ENCODE peak calls at places on chromosomes 16 and 17, in six cellular contexts. One of them, this sample, is unnamed.

GRCh38 chr16:50862818-50863672 is 121.2 kb downstream of the CYLD start:
- DNase-seq in stimulated activated CD8-positive, alpha-beta memory T cell treated with anti-CD3 and anti-CD28 coated beads, Interleukin-4, amount 100 ng/mL, for 1 hour: no peak
- DNase-seq in cardiac fibroblast: no peak
- DNase-seq in mesendoderm: no peak
- DNase-seq in ascending aorta: peak; percentile 34
- DNase-seq in epithelial cell of esophagus: no peak
- DNase-seq in this sample: peak; percentile 47

GRCh38 chr16:2090819-2091721 is 43.3 kb downstream of the TSC2 start:
- DNase-seq in stimulated activated CD8-positive, alpha-beta memory T cell treated with anti-CD3 and anti-CD28 coated beads, Interleukin-4, amount 100 ng/mL, for 1 hour: no peak
- DNase-seq in cardiac fibroblast: peak; percentile 25
- DNase-seq in mesendoderm: peak; percentile 88
- DNase-seq in ascending aorta: no peak
- DNase-seq in epithelial cell of esophagus: peak; percentile 88
- DNase-seq in this sample: no peak

GRCh38 chr16:85152414-85153030 is 40.2 kb upstream of the CIBAR2 start:
- DNase-seq in stimulated activated CD8-positive, alpha-beta memory T cell treated with anti-CD3 and anti-CD28 coated beads, Interleukin-4, amount 100 ng/mL, for 1 hour: no peak
- DNase-seq in cardiac fibroblast: no peak
- DNase-seq in mesendoderm: no peak
- DNase-seq in ascending aorta: no peak
- DNase-seq in epithelial cell of esophagus: peak; percentile 70
- DNase-seq in this sample: no peak

GRCh38 chr17:7248811-7249210 is 2.7 kb downstream of the CTDNEP1 start:
- DNase-seq in stimulated activated CD8-positive, alpha-beta memory T cell treated with anti-CD3 and anti-CD28 coated beads, Interleukin-4, amount 100 ng/mL, for 1 hour: no peak
- DNase-seq in cardiac fibroblast: no peak
- DNase-seq in mesendoderm: no peak
- DNase-seq in ascending aorta: no peak
- DNase-seq in epithelial cell of esophagus: no peak
- DNase-seq in this sample: no peak

GRCh38 chr16:84925773-84926372 is 85.5 kb downstream of the ZDHHC7 start:
- DNase-seq in stimulated activated CD8-positive, alpha-beta memory T cell treated with anti-CD3 and anti-CD28 coated beads, Interleukin-4, amount 100 ng/mL, for 1 hour: no peak
- DNase-seq in cardiac fibroblast: no peak
- DNase-seq in mesendoderm: no peak
- DNase-seq in ascending aorta: no peak
- DNase-seq in epithelial cell of esophagus: no peak
- DNase-seq in this sample: no peak

GRCh38 chr17:36934759-36935630 is 2.3 kb upstream of the LHX1 start:
- DNase-seq in stimulated activated CD8-positive, alpha-beta memory T cell treated with anti-CD3 and anti-CD28 coated beads, Interleukin-4, amount 100 ng/mL, for 1 hour: no peak
- DNase-seq in cardiac fibroblast: no peak
- DNase-seq in mesendoderm: peak; percentile 79
- DNase-seq in ascending aorta: no peak
- DNase-seq in epithelial cell of esophagus: no peak
- DNase-seq in this sample: no peak

GRCh38 chr16:11409398-11409797 is 64.1 kb downstream of the RMI2 start:
- DNase-seq in stimulated activated CD8-positive, alpha-beta memory T cell treated with anti-CD3 and anti-CD28 coated beads, Interleukin-4, amount 100 ng/mL, for 1 hour: no peak
- DNase-seq in cardiac fibroblast: no peak
- DNase-seq in mesendoderm: no peak
- DNase-seq in ascending aorta: no peak
- DNase-seq in epithelial cell of esophagus: no peak
- DNase-seq in this sample: no peak

GRCh38 chr16:80197790-80198201 is 343.0 kb upstream of the DYNLRB2 start:
- DNase-seq in stimulated activated CD8-positive, alpha-beta memory T cell treated with anti-CD3 and anti-CD28 coated beads, Interleukin-4, amount 100 ng/mL, for 1 hour: no peak
- DNase-seq in cardiac fibroblast: peak; percentile 95
- DNase-seq in mesendoderm: no peak
- DNase-seq in ascending aorta: no peak
- DNase-seq in epithelial cell of esophagus: peak; percentile 95
- DNase-seq in this sample: no peak

GRCh38 chr17:21419299-21420239 is 43.4 kb downstream of the KCNJ12 start:
- DNase-seq in stimulated activated CD8-positive, alpha-beta memory T cell treated with anti-CD3 and anti-CD28 coated beads, Interleukin-4, amount 100 ng/mL, for 1 hour: no peak
- DNase-seq in cardiac fibroblast: no peak
- DNase-seq in mesendoderm: peak; percentile 21
- DNase-seq in ascending aorta: peak; percentile 61
- DNase-seq in epithelial cell of esophagus: no peak
- DNase-seq in this sample: no peak

GRCh38 chr17:73318861-73319260 is 7.1 kb upstream of the CDC42EP4 start:
- DNase-seq in stimulated activated CD8-positive, alpha-beta memory T cell treated with anti-CD3 and anti-CD28 coated beads, Interleukin-4, amount 100 ng/mL, for 1 hour: no peak
- DNase-seq in cardiac fibroblast: no peak
- DNase-seq in mesendoderm: peak; percentile 68
- DNase-seq in ascending aorta: no peak
- DNase-seq in epithelial cell of esophagus: no peak
- DNase-seq in this sample: no peak

GRCh38 chr17:59488805-59489204 is 76.6 kb upstream of the DHX40 start:
- DNase-seq in stimulated activated CD8-positive, alpha-beta memory T cell treated with anti-CD3 and anti-CD28 coated beads, Interleukin-4, amount 100 ng/mL, for 1 hour: no peak
- DNase-seq in cardiac fibroblast: no peak
- DNase-seq in mesendoderm: no peak
- DNase-seq in ascending aorta: no peak
- DNase-seq in epithelial cell of esophagus: no peak
- DNase-seq in this sample: no peak